ENCODE peak calls at places on chromosomes 12 and 14, in nine cellular contexts. Z, H, J, L, C, P, K, O and B are unnamed samples.

GRCh38 chr12:130347588-130347987 is 9.9 kb downstream of the PIWIL1 start:
- DNase-seq in Z (no peak), H (no peak), J (no peak), L (no peak), C (no peak), P (no peak), K (no peak), O (no peak), B (no peak)

GRCh38 chr12:75790219-75790618 is 241.4 kb downstream of the PHLDA1 start:
- DNase-seq in Z (no peak), H (no peak), J (no peak), L (no peak), C (no peak), P (no peak), K (no peak), O (no peak), B (no peak)

GRCh38 chr12:111720457-111720856 is 34.6 kb downstream of the ACAD10 start:
- DNase-seq in Z (no peak), H (no peak), J (no peak), L (no peak), C (no peak), P (no peak), K (no peak), O (no peak), B (no peak)

GRCh38 chr12:12724421-12725085 is 7.4 kb downstream of the CDKN1B start:
- DNase-seq in Z (peak), H (no peak), J (no peak), L (no peak), C (peak), P (no peak), K (no peak), O (peak), B (no peak)

GRCh38 chr14:94643316-94644101 is 31.3 kb downstream of the SERPINA3 start:
- DNase-seq in Z (no peak), H (no peak), J (no peak), L (no peak), C (no peak), P (no peak), K (no peak), O (peak), B (peak)

GRCh38 chr12:101793401-101793800 is 37.4 kb downstream of the GNPTAB start:
- DNase-seq in Z (no peak), H (no peak), J (no peak), L (no peak), C (no peak), P (no peak), K (no peak), O (no peak), B (no peak)

GRCh38 chr14:103973354-103973753 is 31.0 kb upstream of the RD3L start:
- DNase-seq in Z (no peak), H (no peak), J (no peak), L (no peak), C (no peak), P (no peak), K (no peak), O (no peak), B (no peak)

GRCh38 chr14:29810657-29811056 is 117.0 kb downstream of the PRKD1 start:
- DNase-seq in Z (no peak), H (no peak), J (no peak), L (no peak), C (no peak), P (no peak), K (no peak), O (no peak), B (no peak)

GRCh38 chr12:57461326-57461903 is 1.8 kb downstream of the GLI1 start:
- DNase-seq in Z (peak), H (no peak), J (peak), L (peak), C (peak), P (peak), K (peak), O (no peak), B (peak)

GRCh38 chr14:69355955-69356321 is 42.2 kb downstream of the ERH start:
- DNase-seq in Z (no peak), H (peak), J (no peak), L (no peak), C (no peak), P (peak), K (no peak), O (no peak), B (peak)

GRCh38 chr12:95593266-95593871 is 42.1 kb upstream of the USP44 start:
- DNase-seq in Z (no peak), H (no peak), J (no peak), L (peak), C (no peak), P (no peak), K (no peak), O (no peak), B (no peak)

GRCh38 chr14:35988972-35989690 is 163.0 kb downstream of the BRMS1L start:
- DNase-seq in Z (no peak), H (no peak), J (no peak), L (no peak), C (no peak), P (no peak), K (no peak), O (no peak), B (no peak)

GRCh38 chr14:72169521-72169920 is 237.3 kb downstream of the RGS6 start:
- DNase-seq in Z (no peak), H (no peak), J (no peak), L (no peak), C (no peak), P (no peak), K (no peak), O (no peak), B (no peak)

GRCh38 chr14:44788612-44789011 is 173.1 kb downstream of the KLHL28 start:
- DNase-seq in Z (no peak), H (no peak), J (no peak), L (no peak), C (no peak), P (no peak), K (no peak), O (no peak), B (no peak)

GRCh38 chr12:30796508-30796780 is 41.7 kb upstream of the CAPRIN2 start:
- DNase-seq in Z (no peak), H (no peak), J (no peak), L (no peak), C (peak), P (no peak), K (peak), O (no peak), B (peak)

GRCh38 chr12:30795410-30795659 is 40.6 kb upstream of the CAPRIN2 start:
- DNase-seq in Z (no peak), H (no peak), J (no peak), L (no peak), C (no peak), P (no peak), K (no peak), O (no peak), B (no peak)

GRCh38 chr12:30795660-30796507 is 41.1 kb upstream of the CAPRIN2 start:
- DNase-seq in Z (peak), H (no peak), J (peak), L (peak), C (peak), P (no peak), K (peak), O (peak), B (peak)

GRCh38 chr12:30794020-30794419 is 39.3 kb upstream of the CAPRIN2 start:
- DNase-seq in Z (no peak), H (no peak), J (no peak), L (no peak), C (no peak), P (no peak), K (no peak), O (no peak), B (no peak)

DNA sequence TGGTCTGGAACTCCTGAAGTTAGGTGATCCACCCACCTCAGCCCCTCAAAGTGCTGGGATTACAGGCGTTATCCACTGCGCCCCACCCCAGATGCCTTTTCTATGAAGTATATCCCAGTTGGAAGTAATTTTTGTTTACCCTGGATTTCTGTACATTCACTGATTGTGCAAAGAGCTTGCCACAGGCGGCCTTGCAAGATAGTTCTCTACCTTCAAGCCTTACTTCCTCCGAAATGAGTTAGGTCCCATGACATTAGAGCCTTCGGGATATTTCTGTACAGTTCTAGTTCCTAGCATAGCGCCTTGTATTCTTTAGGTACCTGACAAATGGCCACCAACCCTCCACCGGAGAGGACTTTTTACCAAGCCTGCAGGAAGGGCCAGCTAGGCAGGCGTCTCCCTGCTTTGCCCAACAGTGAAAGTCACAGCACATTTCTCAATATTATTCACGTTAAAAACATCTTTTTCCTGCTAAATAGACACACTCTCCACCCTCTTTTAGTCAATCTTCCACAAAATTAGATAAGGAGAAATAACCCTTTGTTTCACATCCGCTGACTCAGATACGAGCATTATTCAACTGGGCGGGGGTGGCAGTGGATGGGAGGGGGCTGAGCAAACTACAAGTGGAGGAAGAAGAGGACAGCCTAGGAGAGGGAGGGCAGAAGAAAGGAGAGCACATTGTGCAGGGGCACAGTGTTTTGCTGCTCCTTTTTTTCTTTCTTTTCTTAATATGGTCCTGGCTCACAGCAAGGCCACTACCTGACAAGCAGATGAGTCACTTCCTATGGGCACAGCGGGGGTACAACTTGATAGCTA is 40.0 kb upstream of the CAPRIN2 start:
- DNase-seq in Z (no peak), H (no peak), J (peak), L (peak), C (peak), P (no peak), K (no peak), O (no peak), B (no peak)
- TF ChIP-seq POLR2A in Z (no peak), H (no peak), J (no peak), L (no peak), C (no peak), P (no peak), K (no peak), O (no peak), B (no peak)

GRCh38 chr14:34766060-34766459 is 51.7 kb upstream of the CFL2 start:
- DNase-seq in Z (no peak), H (no peak), J (no peak), L (no peak), C (no peak), P (no peak), K (no peak), O (no peak), B (no peak)
- TF ChIP-seq CTCF in Z (no peak), H (no peak), J (no peak), L (no peak), C (peak), P (no peak), K (no peak), O (no peak), B (no peak)

DNA sequence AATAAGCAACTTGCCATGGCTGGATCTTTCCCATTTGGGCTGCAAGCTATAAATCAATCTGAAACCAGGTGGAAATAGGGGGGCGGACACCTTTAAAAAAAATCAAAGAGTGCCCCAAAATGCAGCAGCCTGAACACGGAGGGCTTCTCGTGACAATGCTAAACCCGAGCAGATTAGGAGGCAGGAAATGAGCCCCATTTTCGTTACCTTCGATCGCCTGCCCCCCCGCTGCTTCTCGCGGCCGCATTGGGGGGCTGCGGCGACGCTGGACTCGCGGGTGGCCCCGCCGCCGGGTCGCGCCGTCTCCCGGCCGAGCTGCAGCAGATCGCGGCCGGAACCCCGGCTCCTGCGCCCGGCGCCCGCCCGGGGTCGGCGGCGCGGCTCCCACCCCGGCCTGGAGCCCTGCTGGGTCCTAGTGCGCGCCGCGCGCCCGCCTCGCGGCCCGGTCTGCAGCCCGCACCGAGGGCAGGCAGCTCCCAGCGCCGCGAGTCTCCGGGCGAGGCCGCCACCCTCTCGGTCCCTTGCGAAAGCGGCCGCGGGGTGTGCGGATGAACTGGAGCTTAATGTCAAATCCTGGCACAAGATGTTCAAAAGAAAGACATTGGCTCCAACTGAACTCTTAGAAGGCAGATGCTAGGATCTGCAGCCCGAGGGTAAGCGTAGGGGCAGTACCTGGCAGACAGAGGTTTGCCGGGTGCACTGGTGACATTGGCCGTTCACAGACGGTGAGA is 202.0 kb upstream of the FOXN3 start:
- DNase-seq in Z (peak), H (peak), J (peak), L (peak), C (peak), P (peak), K (peak), O (no peak), B (peak)
- TF ChIP-seq POLR2A in Z (no peak), H (no peak), J (no peak), L (peak), C (no peak), P (no peak), K (no peak), O (no peak), B (no peak)

GRCh38 chr14:77805703-77806102 is 5.8 kb downstream of the ADCK1 start:
- DNase-seq in Z (no peak), H (no peak), J (no peak), L (no peak), C (no peak), P (no peak), K (no peak), O (no peak), B (no peak)

GRCh38 chr14:77800814-77801213 is 905 bp downstream of the ADCK1 start:
- DNase-seq in Z (no peak), H (no peak), J (no peak), L (no peak), C (no peak), P (no peak), K (no peak), O (no peak), B (no peak)

GRCh38 chr14:77794357-77794756 is 5.6 kb upstream of the ADCK1 start:
- DNase-seq in Z (no peak), H (no peak), J (no peak), L (no peak), C (no peak), P (no peak), K (no peak), O (no peak), B (no peak)

GRCh38 chr14:77804592-77804991 is 4.7 kb downstream of the ADCK1 start:
- DNase-seq in Z (no peak), H (no peak), J (peak), L (no peak), C (peak), P (no peak), K (peak), O (no peak), B (no peak)

DNA sequence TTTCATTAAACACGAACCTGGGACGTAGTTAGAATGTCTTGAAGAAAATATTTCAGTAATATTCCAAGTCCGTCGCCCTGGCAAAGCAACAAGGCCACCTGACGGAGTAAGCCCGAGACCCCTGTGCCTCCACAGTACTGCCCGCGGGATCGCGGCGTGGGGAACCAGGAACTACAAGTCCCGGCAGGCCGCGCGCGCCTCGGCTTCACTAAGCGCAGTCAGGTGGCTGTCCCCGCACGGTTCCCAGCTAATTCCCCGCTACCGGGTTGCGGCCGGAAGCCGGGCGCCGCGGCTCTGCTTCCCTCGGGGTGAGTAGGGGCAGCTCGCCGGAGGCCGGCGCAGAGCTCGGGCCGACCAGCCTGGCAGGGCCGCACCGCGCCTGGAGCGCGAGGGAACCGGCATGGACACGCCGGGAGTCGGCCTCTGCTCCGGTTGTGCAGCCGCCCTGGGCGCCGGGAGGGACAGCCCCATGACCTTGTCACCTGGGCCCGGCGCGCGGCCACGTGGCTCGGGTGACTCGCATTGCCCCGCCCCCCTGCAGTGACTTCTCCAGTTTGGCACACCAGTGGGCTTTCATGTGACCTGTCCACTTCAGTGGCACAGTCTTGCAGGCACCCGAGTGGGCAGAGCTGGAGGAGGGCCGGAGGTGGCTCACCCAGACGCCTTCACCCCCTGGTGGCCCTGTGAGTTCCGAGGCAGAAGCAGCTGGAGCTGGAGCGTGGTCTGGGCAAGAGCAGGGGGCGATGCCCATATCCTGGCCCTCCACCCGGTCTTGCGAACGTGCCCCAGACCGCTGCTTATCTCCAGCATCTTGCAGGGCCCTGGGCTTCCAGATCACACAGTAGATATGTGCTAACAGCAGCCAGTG is at the start of gene ADCK1:
- DNase-seq in Z (peak), H (peak), J (peak), L (peak), C (peak), P (peak), K (peak), O (peak), B (peak)
- TF ChIP-seq CTCF in Z (peak), H (no peak), J (peak), L (peak), C (no peak), P (peak), K (peak), O (peak), B (peak)

GRCh38 chr12:10256064-10256463 is 43.4 kb downstream of the GABARAPL1 start:
- DNase-seq in Z (no peak), H (no peak), J (no peak), L (no peak), C (no peak), P (no peak), K (no peak), O (no peak), B (no peak)

GRCh38 chr12:10247659-10248058 is 35.0 kb downstream of the GABARAPL1 start:
- DNase-seq in Z (no peak), H (no peak), J (peak), L (no peak), C (no peak), P (no peak), K (no peak), O (no peak), B (no peak)

GRCh38 chr12:10249690-10250455 is 37.2 kb downstream of the GABARAPL1 start:
- DNase-seq in Z (no peak), H (no peak), J (peak), L (no peak), C (no peak), P (no peak), K (no peak), O (no peak), B (no peak)

GRCh38 chr12:10252201-10252600 is 39.5 kb downstream of the GABARAPL1 start:
- DNase-seq in Z (no peak), H (no peak), J (no peak), L (no peak), C (no peak), P (no peak), K (no peak), O (no peak), B (no peak)

DNA sequence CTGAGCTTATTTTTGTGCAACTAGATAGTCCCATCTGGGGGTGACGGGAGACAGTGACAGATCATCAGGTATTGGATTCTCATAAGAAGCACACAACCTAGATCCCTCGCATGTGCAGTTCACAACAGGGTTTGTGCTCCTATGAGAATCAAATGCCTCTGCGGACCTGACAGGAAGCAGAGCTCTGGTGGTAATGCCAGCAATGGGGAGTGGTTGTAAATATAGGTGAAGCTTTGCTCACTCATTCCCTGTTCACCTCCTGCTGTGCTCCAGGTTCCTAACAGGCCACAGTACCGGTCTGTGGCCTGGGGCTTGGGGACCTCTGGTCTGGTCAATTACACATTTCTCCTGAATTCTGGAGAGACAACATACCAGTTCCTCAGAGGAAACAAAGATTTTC is 39.0 kb downstream of the GABARAPL1 start:
- DNase-seq in Z (no peak), H (no peak), J (no peak), L (no peak), C (no peak), P (no peak), K (no peak), O (no peak), B (no peak)
- TF ChIP-seq POLR2A in Z (no peak), H (no peak), J (no peak), L (no peak), C (no peak), P (no peak), K (no peak), O (no peak), B (no peak)

GRCh38 chr14:33676135-33676566 is 274.7 kb downstream of the EGLN3 start:
- DNase-seq in Z (no peak), H (peak), J (peak), L (peak), C (peak), P (peak), K (peak), O (no peak), B (peak)
- TF ChIP-seq CTCF in Z (no peak), H (no peak), J (peak), L (peak), C (peak), P (no peak), K (no peak), O (no peak), B (no peak)

GRCh38 chr14:73248294-73248868 is 11.1 kb downstream of the PAPLN start:
- DNase-seq in Z (peak), H (no peak), J (peak), L (no peak), C (no peak), P (no peak), K (no peak), O (no peak), B (no peak)
- TF ChIP-seq POLR2A in Z (no peak), H (no peak), J (no peak), L (no peak), C (no peak), P (no peak), K (no peak), O (no peak), B (no peak)

GRCh38 chr14:92135269-92135668 is 13.5 kb downstream of the CPSF2 start:
- DNase-seq in Z (no peak), H (no peak), J (peak), L (no peak), C (peak), P (no peak), K (no peak), O (no peak), B (no peak)
- TF ChIP-seq CTCF in Z (peak), H (no peak), J (peak), L (peak), C (peak), P (peak), K (peak), O (no peak), B (peak)